ENCODE peak calls at places on chromosomes 16 and 17, in six cellular contexts. V is COLO829, X is T47D, R is NCI-H510A treated with DMSO at 0.1 percent for 48 hours, Y is T-helper 2 cell, S is EL. P is an unnamed sample.

GRCh38 chr17:17356149-17356930 is 53.2 kb downstream of the NT5M start:
- DNase-seq in Y (peak), R (peak), X (peak), V (peak), S (peak), P (peak)

GRCh38 chr17:74566132-74566753 is 1.1 kb downstream of the CD300H start:
- DNase-seq in R (no peak), S (peak), X (peak), V (no peak), Y (no peak), P (peak)

GRCh38 chr16:68960910-68961309 is 117.6 kb downstream of the TANGO6 start:
- DNase-seq in Y (no peak), S (no peak), X (no peak), R (no peak), V (peak), P (no peak)

GRCh38 chr17:56478836-56479447 is 114.6 kb upstream of the NOG start:
- DNase-seq in X (peak), R (peak), Y (no peak), S (peak), V (peak), P (peak)

GRCh38 chr16:75116081-75116910 is at the start of gene LDHD:
- DNase-seq in S (peak), R (no peak), V (peak), Y (no peak), X (peak), P (peak)

GRCh38 chr17:72984145-72984924 is 108.2 kb downstream of the SLC39A11 start:
- DNase-seq in X (no peak), S (peak), V (peak), Y (no peak), R (no peak), P (no peak)

GRCh38 chr16:82011199-82011641 is at the start of gene SDR42E1:
- DNase-seq in X (no peak), V (no peak), S (no peak), Y (peak), R (peak), P (no peak)

GRCh38 chr16:66858740-66859396 is 14.7 kb downstream of the CA7 start:
- DNase-seq in R (no peak), X (no peak), Y (no peak), S (peak), V (no peak), P (no peak)

GRCh38 chr17:73983623-73984410 is 219.7 kb upstream of the RPL38 start:
- DNase-seq in R (no peak), V (no peak), S (no peak), Y (no peak), X (no peak), P (peak)